ENCODE peak calls at places on chromosomes 5 and 9, in five cellular contexts. L is heart right ventricle, S is BJ, R is fibroblast of mammary gland, V is Peyer's patch. Z is an unnamed sample.

GRCh38 chr9:14888272-14888671 is 22.0 kb downstream of the FREM1 start:
- DNase-seq in S (no peak), L (no peak), R (no peak), V (no peak), Z (no peak)

GRCh38 chr5:30765227-30765626 is 428.3 kb upstream of the CDH6 start:
- DNase-seq in L (no peak), V (no peak), S (no peak), R (no peak), Z (no peak)

GRCh38 chr5:159825551-159826051 is 90.7 kb upstream of the ADRA1B start:
- DNase-seq in S (no peak), V (no peak), R (peak), L (no peak), Z (peak)

GRCh38 chr9:135070964-135071735 is 16.3 kb upstream of the OLFM1 start:
- DNase-seq in V (no peak), L (no peak), R (no peak), S (no peak), Z (no peak)

GRCh38 chr5:77210091-77211012 is at the start of gene PDE8B:
- DNase-seq in V (no peak), L (peak), R (no peak), S (no peak), Z (no peak)

GRCh38 chr5:109105631-109106267 is 304.0 kb downstream of the PJA2 start:
- DNase-seq in R (peak), S (peak), V (no peak), L (no peak), Z (peak)

GRCh38 chr9:93649610-93650261 is 73.4 kb downstream of the PHF2 start:
- DNase-seq in R (peak), S (no peak), L (no peak), V (no peak), Z (no peak)

GRCh38 chr5:19987594-19988345 is at the start of gene CDH18:
- DNase-seq in V (no peak), L (peak), R (peak), S (peak), Z (no peak)

GRCh38 chr5:126846344-126846743 is 69.4 kb downstream of the LMNB1 start:
- DNase-seq in L (no peak), R (peak), V (no peak), S (no peak), Z (peak)

GRCh38 chr9:34400275-34400674 is 23.6 kb upstream of the MYORG start:
- DNase-seq in R (no peak), S (no peak), V (no peak), L (no peak), Z (no peak)

GRCh38 chr5:68258531-68258930 is 43.0 kb downstream of the PIK3R1 start:
- DNase-seq in R (no peak), S (no peak), L (no peak), V (no peak), Z (no peak)

GRCh38 chr5:175654807-175655206 is 3.1 kb upstream of the HRH2 start:
- DNase-seq in R (no peak), L (no peak), V (no peak), S (no peak), Z (no peak)

GRCh38 chr5:137075163-137075970 is 423.8 kb downstream of the SPOCK1 start:
- DNase-seq in V (no peak), R (peak), S (no peak), L (peak), Z (peak)

GRCh38 chr5:43367909-43368648 is 44.1 kb downstream of the CCL28 start:
- DNase-seq in L (no peak), V (no peak), S (no peak), R (peak), Z (no peak)

GRCh38 chr9:38311382-38312270 is 80.9 kb upstream of the ALDH1B1 start:
- DNase-seq in S (no peak), L (peak), V (no peak), R (no peak), Z (no peak)

GRCh38 chr5:163807781-163808180 is 302.4 kb downstream of the MAT2B start:
- DNase-seq in R (peak), V (no peak), L (no peak), S (no peak), Z (no peak)

GRCh38 chr9:16828335-16829281 is 41.9 kb downstream of the BNC2 start:
- DNase-seq in L (peak), V (no peak), S (peak), R (peak), Z (peak)

GRCh38 chr5:41507501-41507900 is 2.9 kb downstream of the PLCXD3 start:
- DNase-seq in R (no peak), V (no peak), L (no peak), S (no peak), Z (no peak)

GRCh38 chr5:41508186-41508585 is 2.2 kb downstream of the PLCXD3 start:
- DNase-seq in L (no peak), V (no peak), S (no peak), R (peak), Z (peak)

GRCh38 chr5:41509399-41510175 is 814 bp downstream of the PLCXD3 start:
- DNase-seq in S (no peak), R (no peak), L (no peak), V (no peak), Z (no peak)

GRCh38 chr5:41510176-41510831 is at the start of gene PLCXD3:
- DNase-seq in S (no peak), R (no peak), L (peak), V (no peak), Z (no peak)

DNA sequence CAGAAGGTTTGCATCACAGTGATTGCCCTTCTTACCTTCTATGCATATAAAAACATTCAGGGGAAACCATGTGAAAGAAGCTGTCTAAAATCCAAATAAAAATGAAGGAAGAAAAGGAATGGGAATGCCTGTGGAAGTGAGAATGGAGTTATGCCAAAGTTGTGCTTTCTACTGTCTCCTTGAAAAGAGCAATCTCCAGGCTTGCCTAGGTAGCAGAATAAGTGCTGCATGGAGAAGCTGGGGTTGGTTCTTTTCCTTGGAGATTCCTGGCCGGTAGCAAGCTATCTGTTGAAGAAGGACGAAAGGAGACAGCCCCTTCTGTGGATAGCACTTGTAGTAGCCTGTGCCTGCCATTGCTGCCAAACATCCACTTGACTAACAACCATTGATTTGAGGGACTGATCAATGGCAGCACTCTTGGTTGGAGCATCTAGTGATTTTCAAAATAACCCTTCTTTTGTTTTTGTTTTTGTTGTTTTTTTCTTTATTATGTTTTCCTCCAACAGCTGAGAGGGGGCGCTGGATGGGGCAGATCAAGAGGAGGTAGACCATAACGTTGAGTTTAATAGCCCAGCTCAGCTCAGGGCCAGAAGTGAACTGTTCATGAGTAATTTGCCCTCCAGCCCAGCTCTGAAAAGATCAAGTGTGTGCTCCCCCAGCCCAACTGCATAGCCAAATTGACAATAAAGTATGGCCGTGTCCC is 1.6 kb downstream of the PLCXD3 start:
- DNase-seq in L (no peak), S (no peak), V (no peak), R (no peak), Z (no peak)
- TF ChIP-seq CTCF in L (no peak), S (no peak), V (no peak), R (no peak), Z (no peak)

GRCh38 chr9:112533660-112534059 is 47.0 kb downstream of the KIAA1958 start:
- DNase-seq in L (no peak), S (no peak), R (no peak), V (no peak), Z (no peak)

GRCh38 chr9:112537561-112537960 is 50.9 kb downstream of the KIAA1958 start:
- DNase-seq in V (no peak), S (no peak), R (no peak), L (no peak), Z (no peak)

GRCh38 chr9:112535811-112536210 is 49.2 kb downstream of the KIAA1958 start:
- DNase-seq in L (no peak), R (peak), V (no peak), S (no peak), Z (peak)

GRCh38 chr9:112532427-112532826 is 45.8 kb downstream of the KIAA1958 start:
- DNase-seq in L (no peak), S (no peak), V (no peak), R (peak), Z (peak)

GRCh38 chr9:112535364-112535763 is 48.7 kb downstream of the KIAA1958 start:
- DNase-seq in S (no peak), V (no peak), L (no peak), R (peak), Z (no peak)
- TF ChIP-seq CTCF in S (no peak), V (no peak), L (no peak), R (no peak), Z (no peak)

GRCh38 chr5:123094919-123095693 is 6.1 kb downstream of the PRDM6 start:
- DNase-seq in R (no peak), V (no peak), L (no peak), S (no peak), Z (no peak)
- TF ChIP-seq CTCF in R (no peak), V (no peak), L (no peak), S (no peak), Z (no peak)

DNA sequence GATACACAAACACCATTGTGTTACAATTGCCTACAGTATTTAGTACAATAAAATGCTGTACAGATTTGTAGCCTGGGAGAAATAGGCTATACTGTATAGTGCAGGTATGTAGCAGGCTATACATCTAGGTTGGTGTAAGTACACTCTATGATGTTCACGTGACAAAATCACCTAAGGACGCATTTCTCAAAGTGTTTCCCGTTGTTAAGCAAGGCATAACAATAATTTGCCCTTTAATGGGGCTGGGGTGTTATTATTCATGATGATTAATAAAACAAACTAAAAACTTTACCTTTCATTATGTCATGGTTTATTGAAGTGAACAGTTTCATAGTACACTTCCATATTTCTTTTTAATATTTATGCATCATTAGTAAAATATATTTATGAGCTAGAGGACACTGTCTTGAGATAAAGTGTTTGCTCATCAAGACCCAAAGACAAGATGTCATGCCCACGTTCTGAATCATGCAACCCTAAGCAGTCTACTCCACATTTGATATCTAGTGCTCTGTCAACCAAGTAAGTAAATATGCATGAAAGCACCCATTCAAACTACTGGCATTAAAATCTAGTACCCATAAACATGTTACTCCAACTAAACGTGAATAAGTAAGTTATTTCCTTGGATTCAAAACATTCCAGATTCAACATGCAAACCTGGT is 220.5 kb downstream of the NR2F1-AS1 start:
- DNase-seq in V (no peak), R (no peak), L (no peak), S (no peak), Z (no peak)
- TF ChIP-seq CTCF in V (no peak), R (no peak), L (no peak), S (no peak), Z (no peak)

GRCh38 chr5:135989686-135990085 is 34.9 kb upstream of the LECT2 start:
- DNase-seq in S (no peak), R (no peak), V (no peak), L (no peak), Z (no peak)
- TF ChIP-seq CTCF in S (no peak), R (no peak), V (no peak), L (no peak), Z (no peak)

GRCh38 chr9:133239533-133240090 is 30.6 kb upstream of the OBP2B start:
- DNase-seq in R (no peak), V (no peak), L (no peak), S (no peak), Z (no peak)
- TF ChIP-seq CTCF in R (no peak), V (no peak), L (no peak), S (no peak), Z (no peak)

GRCh38 chr5:134070648-134070978 is 43.9 kb upstream of the TCF7 start:
- DNase-seq in S (no peak), V (no peak), L (no peak), R (peak), Z (no peak)
- TF ChIP-seq CTCF in S (peak), V (peak), L (no peak), R (no peak), Z (no peak)

GRCh38 chr9:32331240-32331639 is 53.2 kb upstream of the ACO1 start:
- DNase-seq in R (no peak), V (no peak), L (no peak), S (no peak), Z (no peak)

GRCh38 chr9:32339424-32339823 is 45.0 kb upstream of the ACO1 start:
- DNase-seq in V (no peak), S (no peak), R (no peak), L (no peak), Z (no peak)

GRCh38 chr9:32335127-32335526 is 49.3 kb upstream of the ACO1 start:
- DNase-seq in L (no peak), S (no peak), R (no peak), V (no peak), Z (no peak)

GRCh38 chr9:32334112-32334511 is 50.3 kb upstream of the ACO1 start:
- DNase-seq in L (no peak), V (no peak), R (no peak), S (no peak), Z (no peak)
- TF ChIP-seq CTCF in L (no peak), V (no peak), R (no peak), S (no peak), Z (no peak)

DNA sequence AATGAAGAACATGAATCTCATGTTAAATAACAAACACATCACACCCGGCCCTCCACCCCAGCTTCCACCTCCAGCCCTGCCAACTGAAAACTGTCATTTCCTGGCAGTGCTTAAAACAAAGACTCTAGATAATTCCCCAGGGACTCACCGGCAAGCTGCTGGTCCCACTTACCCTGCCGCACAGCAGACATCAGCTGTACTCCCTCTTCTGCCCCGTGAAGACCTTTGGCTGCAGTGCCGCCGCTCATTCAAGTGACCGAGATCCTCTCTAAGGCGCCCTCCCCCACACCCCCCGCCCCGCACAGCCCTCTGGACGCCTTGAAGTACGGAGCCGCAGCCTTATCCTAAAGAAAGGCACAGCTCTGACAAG is 503 bp downstream of the GLRX start:
- DNase-seq in V (peak), L (peak), S (no peak), R (peak), Z (peak)
- TF ChIP-seq CTCF in V (no peak), L (no peak), S (no peak), R (no peak), Z (no peak)

GRCh38 chr9:18824095-18824666 is 208.8 kb downstream of the SAXO1 start:
- DNase-seq in V (no peak), S (no peak), R (no peak), L (no peak), Z (no peak)

GRCh38 chr9:18829066-18829465 is 203.9 kb downstream of the SAXO1 start:
- DNase-seq in L (no peak), V (no peak), R (no peak), S (no peak), Z (no peak)

GRCh38 chr9:18822850-18823249 is 210.2 kb downstream of the SAXO1 start:
- DNase-seq in V (no peak), R (no peak), S (no peak), L (no peak), Z (no peak)

GRCh38 chr9:18825775-18826174 is 207.2 kb downstream of the SAXO1 start:
- DNase-seq in L (no peak), R (no peak), S (no peak), V (no peak), Z (no peak)

GRCh38 chr9:18826248-18826647 is 206.8 kb downstream of the SAXO1 start:
- DNase-seq in S (no peak), V (no peak), L (no peak), R (no peak), Z (no peak)
- TF ChIP-seq CTCF in S (no peak), V (no peak), L (no peak), R (no peak), Z (no peak)